ENCODE peak calls at places on chromosome 6, in six cellular contexts. L is stimulated activated CD8-positive, alpha-beta memory T cell treated with anti-CD3 and anti-CD28 coated beads, Interleukin-7, amount 100 ng/mL, for 4 hours; T is cardiac muscle cell; Q is ureter; R is lower lobe of right lung; I is GM20000. A is an unnamed sample.

GRCh38 chr6:160883999-160884398 is 107.6 kb upstream of the MAP3K4 start:
- DNase-seq in L (no peak), T (no peak), Q (no peak), R (no peak), I (no peak), A (no peak)

GRCh38 chr6:138824482-138825134 is 28.7 kb downstream of the ECT2L start:
- DNase-seq in L (no peak), T (no peak), Q (no peak), R (no peak), I (no peak), A (no peak)

GRCh38 chr6:56400273-56400672 is 152.9 kb upstream of the COL21A1 start:
- DNase-seq in L (no peak), T (no peak), Q (no peak), R (no peak), I (no peak), A (no peak)

GRCh38 chr6:168216741-168217140 is 102.8 kb downstream of the DACT2 start:
- DNase-seq in L (no peak), T (peak), Q (no peak), R (no peak), I (no peak), A (no peak)

GRCh38 chr6:6707143-6707542 is 118.6 kb downstream of the LY86 start:
- DNase-seq in L (no peak), T (no peak), Q (no peak), R (peak), I (no peak), A (no peak)

GRCh38 chr6:1629316-1629715 is 19.6 kb downstream of the FOXC1 start:
- DNase-seq in L (no peak), T (no peak), Q (no peak), R (no peak), I (no peak), A (no peak)

GRCh38 chr6:11712760-11713159 is 65.8 kb downstream of the ADTRP start:
- DNase-seq in L (no peak), T (peak), Q (no peak), R (no peak), I (peak), A (no peak)

GRCh38 chr6:256169-256568 is 36.1 kb upstream of the DUSP22 start:
- DNase-seq in L (no peak), T (no peak), Q (no peak), R (no peak), I (no peak), A (no peak)

GRCh38 chr6:28794175-28795002 is 129.4 kb downstream of the TRIM27 start:
- DNase-seq in L (no peak), T (peak), Q (no peak), R (no peak), I (no peak), A (peak)

GRCh38 chr6:79307321-79308036 is 73.0 kb upstream of the HMGN3 start:
- DNase-seq in L (no peak), T (no peak), Q (no peak), R (no peak), I (no peak), A (no peak)

GRCh38 chr6:753486-753885 is 60.5 kb upstream of the EXOC2 start:
- DNase-seq in L (no peak), T (no peak), Q (no peak), R (no peak), I (no peak), A (no peak)

GRCh38 chr6:44451803-44452690 is 64.5 kb downstream of the CDC5L start:
- DNase-seq in L (no peak), T (peak), Q (no peak), R (no peak), I (no peak), A (no peak)

GRCh38 chr6:136958168-136958567 is 36.1 kb downstream of the SLC35D3 start:
- DNase-seq in L (no peak), T (no peak), Q (no peak), R (no peak), I (no peak), A (no peak)

GRCh38 chr6:143941852-143942627 is 66.0 kb downstream of the PLAGL1 start:
- DNase-seq in L (peak), T (peak), Q (peak), R (peak), I (peak), A (peak)

GRCh38 chr6:65903992-65904391 is 197.0 kb upstream of the EYS start:
- DNase-seq in L (no peak), T (no peak), Q (no peak), R (no peak), I (no peak), A (no peak)

GRCh38 chr6:11427827-11428245 is 109.7 kb upstream of the TMEM170B start:
- DNase-seq in L (no peak), T (no peak), Q (no peak), R (no peak), I (no peak), A (no peak)

GRCh38 chr6:3808759-3809514 is 40.2 kb upstream of the FAM50B start:
- DNase-seq in L (no peak), T (peak), Q (no peak), R (no peak), I (no peak), A (no peak)

GRCh38 chr6:90915224-90915915 is 328.5 kb upstream of the MAP3K7 start:
- DNase-seq in L (no peak), T (no peak), Q (no peak), R (no peak), I (no peak), A (no peak)

GRCh38 chr6:112780498-112781096 is 433.5 kb downstream of the RFPL4B start:
- DNase-seq in L (no peak), T (peak), Q (peak), R (peak), I (peak), A (peak)

GRCh38 chr6:27592481-27593199 is 119.7 kb upstream of the ZNF184 start:
- DNase-seq in L (no peak), T (peak), Q (no peak), R (no peak), I (peak), A (peak)

GRCh38 chr6:134295953-134296553 is 21.9 kb downstream of the SGK1 start:
- DNase-seq in L (no peak), T (peak), Q (peak), R (no peak), I (peak), A (peak)

GRCh38 chr6:52724406-52725121 is 38.7 kb downstream of the GSTA2 start:
- DNase-seq in L (peak), T (peak), Q (peak), R (peak), I (peak), A (peak)